ENCODE peak calls at places on chromosomes 16 and 17, in five cellular contexts. A, Q, R, P and Y are unnamed samples.

GRCh38 chr16:10846213-10846998 is 27.8 kb upstream of the TVP23A start:
- DNase-seq in P (no peak), A (no peak), R (no peak), Q (no peak), Y (no peak)

GRCh38 chr16:78535098-78535497 is 435.6 kb downstream of the WWOX start:
- DNase-seq in P (no peak), A (no peak), R (no peak), Q (no peak), Y (no peak)

GRCh38 chr17:47102914-47103313 is 86.2 kb downstream of the CDC27 start:
- DNase-seq in P (no peak), A (no peak), Q (no peak), R (no peak), Y (no peak)

GRCh38 chr17:1344521-1344920 is 55.5 kb downstream of the YWHAE start:
- DNase-seq in Q (no peak), A (no peak), P (no peak), R (no peak), Y (peak; percentile 55)

GRCh38 chr17:2063306-2064146 is 8.6 kb downstream of the HIC1 start:
- DNase-seq in R (peak; percentile 70), Q (no peak), P (peak; percentile 82), A (no peak), Y (no peak)

GRCh38 chr16:48971571-48972071 is 310.0 kb downstream of the CBLN1 start:
- DNase-seq in Q (no peak), A (no peak), R (peak; percentile 24), P (no peak), Y (peak; percentile 33)

GRCh38 chr16:87339086-87339723 is 22.0 kb upstream of the C16orf95 start:
- DNase-seq in R (peak; percentile 9), A (no peak), Q (no peak), P (no peak), Y (no peak)

GRCh38 chr17:9007052-9007714 is 14.1 kb upstream of the NTN1 start:
- DNase-seq in P (no peak), R (no peak), Q (no peak), A (no peak), Y (no peak)

GRCh38 chr17:48047741-48048320 is 328 bp upstream of the NFE2L1 start:
- DNase-seq in A (peak; percentile 96), Q (peak; percentile 98), R (peak; percentile 100), P (peak; percentile 100), Y (peak; percentile 98)

GRCh38 chr17:44533533-44534246 is 23.6 kb upstream of the FZD2 start:
- DNase-seq in P (peak; percentile 93), Q (no peak), R (peak; percentile 94), A (peak; percentile 92), Y (peak; percentile 96)
- H3K4me3 ChIP-seq in P (no peak overlapping the region), Q (peak overlapping the region; percentile 6), R (no peak overlapping the region), A (no peak overlapping the region), Y (no peak overlapping the region)

GRCh38 chr17:61458000-61458399 is 5.8 kb downstream of the TBX4 start:
- DNase-seq in A (no peak), P (peak; percentile 15), Q (no peak), R (no peak), Y (peak; percentile 45)
- H3K27me3 ChIP-seq in A (peaks cover 36% of the 10 kb centered on the region), P (peaks cover 57% of the 10 kb centered on the region), Q (peaks cover 49% of the 10 kb centered on the region), R (peaks cover 75% of the 10 kb centered on the region), Y (peaks cover 100% of the 10 kb centered on the region)

DNA sequence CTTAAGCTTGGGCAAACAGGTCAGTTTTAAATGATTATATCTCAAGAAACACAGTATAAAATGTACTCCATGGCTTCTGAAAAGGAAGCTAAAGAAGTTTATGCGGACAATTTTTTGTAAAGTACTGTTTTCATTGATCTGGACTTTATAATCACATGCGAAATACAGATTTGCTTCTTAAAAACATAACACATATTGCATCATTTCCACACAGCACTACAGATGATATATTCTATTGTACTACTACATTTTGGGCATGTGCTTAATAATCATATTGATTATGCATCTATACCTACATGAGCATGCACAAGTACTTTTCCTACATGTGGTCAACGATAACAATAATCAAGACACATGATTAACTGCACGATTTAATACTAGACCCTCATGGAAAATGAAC is 22.5 kb downstream of the TRIM37 start:
- DNase-seq in A (no peak), R (no peak), P (no peak), Q (no peak), Y (no peak)
- H3K36me3 ChIP-seq in A (peaks cover 6% of the 10 kb centered on the region), R (no peaks in the 10 kb centered on the region), P (peaks cover 24% of the 10 kb centered on the region), Q (no peaks in the 10 kb centered on the region), Y (peaks cover 5% of the 10 kb centered on the region)

DNA sequence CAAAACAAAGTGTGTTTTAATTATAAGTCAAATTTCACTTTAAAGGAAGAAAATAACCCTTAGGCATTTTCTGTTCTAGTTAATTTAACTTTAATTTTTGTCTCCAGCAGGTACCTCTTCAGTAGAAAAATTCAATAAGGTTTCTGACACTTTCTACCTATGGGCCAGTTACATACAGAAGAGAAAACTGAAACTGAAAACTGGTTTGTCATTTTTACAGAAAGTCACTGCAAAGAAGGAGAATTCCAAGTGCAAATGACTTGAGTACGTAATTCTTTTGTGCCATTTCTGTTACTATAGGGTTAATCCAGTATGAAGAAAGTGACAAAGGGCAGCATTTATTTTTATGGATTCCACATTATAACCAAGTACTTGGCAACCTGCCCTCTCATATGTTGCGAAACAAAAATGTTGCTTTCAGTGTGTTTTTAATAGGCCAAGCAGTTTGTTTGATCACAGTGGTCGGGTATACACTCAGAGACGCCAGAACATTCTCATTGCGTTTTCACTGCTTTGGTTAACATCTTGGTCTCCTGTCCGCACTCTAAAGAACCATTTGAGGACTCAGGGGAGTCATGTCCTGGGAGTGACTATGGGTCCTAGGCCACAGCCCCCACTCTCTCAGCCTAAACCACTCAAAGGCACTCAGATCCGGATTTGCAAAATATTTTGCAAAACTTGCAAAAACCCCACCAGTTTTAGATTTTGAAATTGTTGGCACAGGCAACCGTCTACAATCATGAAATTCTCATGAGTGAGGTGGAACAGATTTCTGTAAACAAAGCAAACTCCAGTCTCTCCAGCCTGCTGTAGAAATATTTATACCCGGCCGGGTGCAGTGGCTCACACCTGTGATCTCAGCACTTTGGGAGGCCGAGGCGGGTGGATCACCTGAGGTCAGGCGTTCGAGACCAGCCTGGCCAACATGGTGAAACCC is 15.3 kb upstream of the HELZ start:
- DNase-seq in R (no peak), A (no peak), Q (peak; percentile 27), P (peak; percentile 77), Y (no peak)
- H3K4me3 ChIP-seq in R (no peak overlapping the region), A (no peak overlapping the region), Q (no peak overlapping the region), P (no peak overlapping the region), Y (no peak overlapping the region)

DNA sequence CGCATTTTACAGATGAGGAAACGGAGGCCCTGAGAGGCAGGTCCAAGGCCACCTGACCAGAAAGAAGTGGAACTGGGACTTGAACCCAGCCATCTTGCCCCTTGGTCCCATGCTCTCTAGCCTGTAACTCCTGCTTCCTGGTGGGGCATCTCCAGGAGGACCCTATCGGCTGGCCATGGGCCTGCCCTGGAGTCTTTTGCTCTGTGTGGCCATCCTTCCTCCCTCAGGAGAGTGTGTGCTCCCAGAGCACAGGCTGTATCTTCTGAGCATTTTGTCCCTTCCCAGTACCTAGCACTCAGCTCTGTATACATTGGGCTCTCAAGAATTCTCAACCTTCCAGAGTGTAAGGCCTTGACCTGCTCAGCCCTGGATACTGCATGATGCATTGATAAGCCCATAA is 28.4 kb upstream of the STH start:
- DNase-seq in A (no peak), R (no peak), P (no peak), Q (no peak), Y (no peak)
- H3K27me3 ChIP-seq in A (peaks cover 3% of the 10 kb centered on the region), R (no peaks in the 10 kb centered on the region), P (no peaks in the 10 kb centered on the region), Q (peaks cover 9% of the 10 kb centered on the region), Y (no peaks in the 10 kb centered on the region)

GRCh38 chr17:7797976-7798375 is 36.0 kb upstream of the KDM6B start:
- DNase-seq in Q (no peak), P (no peak), R (no peak), A (no peak), Y (no peak)

GRCh38 chr17:7790150-7790549 is 43.9 kb upstream of the KDM6B start:
- DNase-seq in R (no peak), P (no peak), Q (no peak), A (no peak), Y (no peak)

GRCh38 chr17:7792611-7793010 is 41.4 kb upstream of the KDM6B start:
- DNase-seq in P (no peak), A (no peak), R (no peak), Q (no peak), Y (no peak)

GRCh38 chr17:7798839-7799238 is 35.2 kb upstream of the KDM6B start:
- DNase-seq in R (no peak), P (no peak), A (no peak), Q (no peak), Y (no peak)

DNA sequence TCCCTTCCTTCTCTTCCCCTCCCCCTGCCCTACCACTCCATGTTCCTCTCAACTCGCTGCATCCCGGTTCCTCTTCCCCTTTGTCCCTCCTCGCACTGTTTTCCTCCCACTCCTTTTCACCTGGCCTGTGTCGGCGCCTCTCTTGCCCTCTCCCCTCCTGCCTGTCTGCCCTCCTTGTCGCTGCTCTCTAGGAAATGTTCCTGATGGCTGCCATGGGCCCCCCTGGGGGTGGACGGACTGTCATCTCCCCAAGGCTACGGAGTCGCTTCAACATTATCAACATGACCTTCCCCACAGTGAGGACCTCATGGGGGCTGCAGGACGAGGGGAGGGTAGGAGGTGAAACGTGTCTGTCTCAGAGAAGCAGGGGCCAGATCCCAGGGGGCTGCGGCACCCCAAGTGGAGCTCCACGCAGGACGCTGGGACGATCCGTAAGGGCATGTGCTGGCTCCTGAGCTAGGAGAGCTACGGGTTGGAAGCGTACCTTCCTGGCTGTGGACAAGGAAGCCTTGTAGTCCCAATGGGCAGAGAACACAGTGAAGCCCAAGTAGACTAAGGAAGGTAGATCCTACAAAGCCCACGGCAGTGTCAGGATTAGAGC is 39.9 kb upstream of the KDM6B start:
- DNase-seq in A (no peak), P (no peak), R (no peak), Q (no peak), Y (peak; percentile 65)
- H3K36me3 ChIP-seq in A (no peaks in the 10 kb centered on the region), P (no peaks in the 10 kb centered on the region), R (no peaks in the 10 kb centered on the region), Q (no peaks in the 10 kb centered on the region), Y (no peaks in the 10 kb centered on the region)

GRCh38 chr17:61591930-61592329 is 911 bp upstream of the NACA2 start:
- DNase-seq in A (no peak), P (no peak), R (no peak), Q (no peak), Y (no peak)
- H3K4me3 ChIP-seq in A (no peak overlapping the region), P (no peak overlapping the region), R (no peak overlapping the region), Q (no peak overlapping the region), Y (no peak overlapping the region)

GRCh38 chr16:51149721-51150158 is 1.3 kb downstream of the SALL1 start:
- DNase-seq in P (no peak), Q (no peak), R (no peak), A (no peak), Y (peak; percentile 56)
- H3K27me3 ChIP-seq in P (peaks cover 45% of the 10 kb centered on the region), Q (no peaks in the 10 kb centered on the region), R (no peaks in the 10 kb centered on the region), A (no peaks in the 10 kb centered on the region), Y (peaks cover 36% of the 10 kb centered on the region)